ENCODE peak calls at places on chromosomes 12 and 14, in nine cellular contexts. O is osteoblast, E is neural progenitor cell, U is endothelial cell of umbilical vein, F is A549, J is fibroblast of lung, N is OCI-LY7, D is PC-3, X is SK-N-SH. G is an unnamed sample.

GRCh38 chr12:58433969-58434368 is 486.3 kb downstream of the LRIG3 start:
- DNase-seq in J (peak; percentile 62), D (peak; percentile 70), O (no peak), X (no peak), N (no peak), F (no peak), E (no peak), U (no peak), G (no peak)

GRCh38 chr14:33679461-33680225 is 271.2 kb downstream of the EGLN3 start:
- DNase-seq in D (peak; percentile 96), J (no peak), X (no peak), O (no peak), N (no peak), F (no peak), E (no peak), U (peak; percentile 71), G (no peak)

GRCh38 chr12:26701604-26702215 is 131.3 kb downstream of the ITPR2 start:
- DNase-seq in U (peak; percentile 65), E (peak; percentile 71), F (peak; percentile 16), O (peak; percentile 42), N (peak; percentile 54), D (peak; percentile 80), J (peak; percentile 79), X (peak; percentile 19), G (peak; percentile 74)

GRCh38 chr12:50627491-50627890 is 122.7 kb downstream of the DIP2B start:
- DNase-seq in U (no peak), N (no peak), E (no peak), O (peak; percentile 2), D (peak; percentile 25), F (no peak), J (no peak), X (no peak), G (no peak)

GRCh38 chr12:47190271-47190750 is 110.6 kb upstream of the AMIGO2 start:
- DNase-seq in E (no peak), X (no peak), N (no peak), O (no peak), J (no peak), U (no peak), F (peak; percentile 24), D (peak; percentile 56), G (no peak)

GRCh38 chr12:58809064-58809607 is 111.2 kb downstream of the LRIG3 start:
- DNase-seq in N (no peak), E (no peak), U (no peak), X (no peak), F (no peak), O (no peak), J (peak; percentile 40), D (no peak), G (no peak)

GRCh38 chr14:58398495-58398894 is 2.8 kb downstream of the TOMM20L start:
- DNase-seq in X (no peak), N (no peak), F (no peak), U (no peak), E (no peak), O (no peak), D (no peak), J (no peak), G (no peak)

GRCh38 chr12:82660541-82661325 is 26.0 kb upstream of the TMTC2 start:
- DNase-seq in F (no peak), U (no peak), O (no peak), D (no peak), N (no peak), E (no peak), J (peak; percentile 22), X (no peak), G (no peak)

GRCh38 chr14:90828642-90829487 is 12.6 kb upstream of the TTC7B start:
- DNase-seq in F (no peak), D (no peak), N (no peak), E (no peak), J (no peak), O (peak; percentile 85), X (no peak), U (no peak), G (no peak)

GRCh38 chr12:97940629-97941028 is 478.0 kb downstream of the RMST start:
- DNase-seq in U (no peak), X (no peak), E (peak; percentile 20), O (no peak), D (no peak), N (no peak), F (no peak), J (no peak), G (peak; percentile 61)

GRCh38 chr12:44021471-44021971 is 185.6 kb downstream of the TMEM117 start:
- DNase-seq in O (no peak), D (no peak), J (no peak), X (no peak), N (no peak), U (no peak), F (no peak), E (no peak), G (no peak)

DNA sequence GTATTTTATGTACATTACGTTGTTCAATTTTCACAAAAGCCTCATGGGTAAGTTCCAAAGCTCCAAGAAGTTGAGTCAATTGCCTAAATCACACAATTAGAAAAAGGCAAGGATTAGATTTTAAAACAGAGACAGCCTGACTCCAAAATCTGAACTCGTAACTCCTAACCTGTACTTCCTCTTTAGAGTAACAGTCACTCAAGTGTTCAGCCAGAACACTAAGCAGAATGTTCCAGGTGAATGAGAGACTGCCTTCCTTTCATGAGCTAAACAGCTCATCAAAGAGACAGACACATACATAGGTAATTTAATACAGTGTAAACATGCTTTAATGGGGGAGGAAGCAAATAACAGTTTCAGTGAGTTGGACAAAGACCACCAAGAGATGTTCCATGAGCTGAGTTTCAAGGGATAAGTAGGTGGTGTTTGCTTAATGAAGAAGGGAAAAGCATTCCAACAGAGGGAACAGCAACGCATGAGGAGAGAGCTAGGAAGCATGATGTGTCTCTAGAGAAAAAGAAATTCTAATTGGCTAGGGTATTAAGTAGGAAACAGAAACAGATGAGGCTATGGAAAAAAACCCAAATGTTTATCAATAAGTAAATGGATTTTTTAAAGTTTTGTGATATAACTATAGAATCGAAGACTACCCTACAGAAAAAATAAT is 403.9 kb downstream of the MED13L start:
- DNase-seq in N (no peak), U (no peak), D (peak; percentile 53), X (no peak), O (no peak), F (no peak), J (no peak), E (no peak), G (no peak)
- H3K4me2 ChIP-seq in N (no peak overlapping the region), U (no peak overlapping the region), D (peak overlapping the region; percentile 83), X (no peak overlapping the region), O (no peak overlapping the region), F (peak overlapping the region; percentile 43), J (no peak overlapping the region), E (no peak overlapping the region), G (peak overlapping the region; percentile 66)

DNA sequence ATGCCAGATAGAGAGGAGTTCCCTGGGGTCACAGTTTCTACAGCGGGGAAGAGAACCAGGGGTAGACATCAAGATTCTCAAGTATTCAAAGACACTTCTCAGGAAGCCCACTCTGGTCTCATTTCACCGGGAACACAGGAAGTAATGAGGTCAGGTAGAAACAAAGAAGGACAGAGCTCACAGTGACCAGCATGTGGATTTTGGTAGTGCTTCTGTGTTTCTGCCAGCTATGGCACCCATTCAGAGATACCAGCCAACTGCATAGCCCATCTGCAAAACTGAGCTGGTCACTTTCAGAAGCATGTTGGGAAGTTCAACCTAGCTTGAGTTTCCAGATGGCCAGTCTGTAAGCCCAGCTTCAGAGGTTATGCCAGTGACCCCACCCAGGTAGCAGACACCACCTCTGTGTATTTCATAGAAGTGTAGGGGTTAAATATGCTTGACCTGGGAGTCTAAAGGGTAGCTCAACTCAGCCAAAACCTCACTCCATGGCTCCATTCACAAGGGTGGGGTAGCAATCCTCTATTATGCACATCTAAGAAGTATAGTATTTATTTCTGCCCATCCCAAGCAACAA is 34.0 kb downstream of the A2M start:
- DNase-seq in N (no peak), E (no peak), F (no peak), D (no peak), X (no peak), U (no peak), O (no peak), J (no peak), G (no peak)
- H3K4me3 ChIP-seq in N (no peak overlapping the region), E (no peak overlapping the region), F (no peak overlapping the region), D (no peak overlapping the region), X (no peak overlapping the region), U (no peak overlapping the region), O (no peak overlapping the region), J (no peak overlapping the region), G (no peak overlapping the region)

GRCh38 chr12:75938189-75938588 is 93.4 kb downstream of the PHLDA1 start:
- DNase-seq in U (no peak), X (no peak), J (peak; percentile 17), N (no peak), F (no peak), D (no peak), O (no peak), E (no peak), G (no peak)
- H3K27ac ChIP-seq in U (no peak overlapping the region), X (no peak overlapping the region), J (no peak overlapping the region), N (no peak overlapping the region), F (peak overlapping the region; percentile 90), D (no peak overlapping the region), O (no peak overlapping the region), E (no peak overlapping the region), G (no peak overlapping the region)

DNA sequence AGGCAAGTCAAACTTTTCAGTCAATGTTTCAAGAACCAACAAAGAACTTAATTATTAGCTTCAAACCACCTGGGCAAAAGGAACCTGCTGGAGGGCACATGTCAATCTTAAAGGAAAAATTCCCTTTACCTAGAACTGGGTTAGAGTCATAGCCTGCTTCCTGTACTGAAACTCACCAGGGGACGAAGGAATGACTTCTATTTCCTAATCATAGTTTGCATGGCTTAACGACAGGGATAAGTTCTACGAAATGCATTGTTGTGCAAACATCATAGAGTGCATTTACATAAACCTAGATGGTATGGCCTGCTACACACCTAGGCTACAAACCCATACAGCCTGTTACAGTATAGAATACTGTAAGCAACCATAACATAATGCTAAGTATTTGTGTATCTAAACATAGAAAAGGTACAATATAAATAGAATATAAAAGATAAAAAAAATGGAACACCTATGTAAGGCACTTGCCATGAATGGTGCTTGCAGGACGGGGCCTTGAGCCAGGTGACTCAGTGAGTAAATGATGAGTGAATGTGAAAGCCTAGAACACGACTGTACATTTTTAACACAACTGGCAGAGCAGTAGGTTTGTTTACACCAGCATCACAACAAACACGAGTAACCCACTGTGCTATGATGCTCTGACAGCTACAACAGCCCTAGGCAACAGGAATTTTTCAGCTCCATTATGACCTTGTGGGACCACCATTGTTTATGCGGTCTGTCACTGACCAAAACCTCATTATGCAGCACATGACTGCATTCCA is 234.9 kb upstream of the CAND1 start:
- DNase-seq in D (peak; percentile 96), J (no peak), O (no peak), F (no peak), N (no peak), E (peak; percentile 29), U (no peak), X (no peak), G (no peak)
- H3K4me2 ChIP-seq in D (peak overlapping the region; percentile 55), J (no peak overlapping the region), O (no peak overlapping the region), F (peak overlapping the region; percentile 29), N (no peak overlapping the region), E (peak overlapping the region; percentile 62), U (no peak overlapping the region), X (no peak overlapping the region), G (no peak overlapping the region)

DNA sequence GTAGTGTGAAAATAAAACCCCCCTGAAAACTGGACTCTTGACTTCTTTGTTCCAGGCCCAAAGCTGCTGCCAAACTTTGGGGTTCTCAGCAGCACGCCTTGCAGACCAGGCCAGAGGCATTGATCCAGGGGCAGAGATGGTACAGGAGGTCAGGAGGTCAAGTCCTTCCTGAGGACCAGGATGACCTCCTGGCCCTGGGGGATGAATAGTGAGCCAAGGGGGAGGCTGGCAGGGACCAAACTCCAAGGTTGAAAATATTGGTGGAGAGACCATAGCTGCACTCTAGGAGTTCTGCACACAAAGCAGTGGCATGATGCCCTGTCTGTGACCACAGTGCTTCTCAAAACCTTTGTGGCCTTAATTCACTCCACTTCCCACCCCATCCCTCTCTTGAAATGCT is 12.1 kb downstream of the SLC10A1 start:
- DNase-seq in X (no peak), E (no peak), U (no peak), J (no peak), O (no peak), D (no peak), F (no peak), N (no peak), G (no peak)
- H3K4me3 ChIP-seq in X (no peak overlapping the region), E (no peak overlapping the region), U (no peak overlapping the region), J (no peak overlapping the region), O (no peak overlapping the region), D (no peak overlapping the region), F (no peak overlapping the region), N (no peak overlapping the region), G (no peak overlapping the region)